ENCODE peak calls at places on chromosomes 2 and 18, in nine cellular contexts. N is naive B cell; C is retina; D is stimulated activated CD4-positive, alpha-beta T cell treated with anti-CD3 and anti-CD28 coated beads, Interleukin-1b, Interleukin-23, amount 100 ng/mL, for 1 hour; P is HS-27A; Q is AG20443; E is erythroblast; O is progenitor cell of endocrine pancreas; G is natural killer cell treated with Interleukin-12 subunit alpha and Interleukin-12 subunit beta and Interleukin-15 and Interleukin-18, amount 100 ng/mL, for 72 hours. A is an unnamed sample.

GRCh38 chr2:130766711-130767407 is 11.5 kb downstream of the AMER3 start:
- DNase-seq in N (no peak), C (no peak), D (no peak), P (no peak), Q (no peak), E (no peak), O (no peak), G (no peak), A (no peak)

GRCh38 chr18:79480171-79480981 is 84.6 kb downstream of the NFATC1 start:
- DNase-seq in N (no peak), C (no peak), D (no peak), P (no peak), Q (no peak), E (no peak), O (no peak), G (peak; percentile 55), A (no peak)

GRCh38 chr2:25320077-25320476 is 21.6 kb downstream of the DNMT3A start:
- DNase-seq in N (peak; percentile 27), C (no peak), D (no peak), P (no peak), Q (no peak), E (no peak), O (no peak), G (no peak), A (no peak)

GRCh38 chr2:99403524-99403923 is 66.3 kb downstream of the EIF5B start:
- DNase-seq in N (no peak), C (no peak), D (no peak), P (no peak), Q (no peak), E (no peak), O (no peak), G (no peak), A (no peak)

GRCh38 chr2:20422679-20423271 is 24.1 kb upstream of the RHOB start:
- DNase-seq in N (no peak), C (peak; percentile 23), D (no peak), P (no peak), Q (peak; percentile 53), E (peak; percentile 30), O (peak; percentile 6), G (no peak), A (no peak)

GRCh38 chr2:144452169-144453038 is 67.5 kb downstream of the ZEB2 start:
- DNase-seq in N (no peak), C (peak; percentile 61), D (no peak), P (no peak), Q (peak; percentile 50), E (peak; percentile 60), O (no peak), G (no peak), A (no peak)

GRCh38 chr2:131033786-131034121 is 59.5 kb downstream of the FAM168B start:
- DNase-seq in N (no peak), C (no peak), D (no peak), P (no peak), Q (no peak), E (no peak), O (no peak), G (peak; percentile 10), A (no peak)

GRCh38 chr2:42103829-42104228 is 56.0 kb downstream of the PKDCC start:
- DNase-seq in N (no peak), C (no peak), D (no peak), P (no peak), Q (no peak), E (no peak), O (no peak), G (no peak), A (no peak)

GRCh38 chr18:71878226-71878625 is 665.9 kb downstream of the CBLN2 start:
- DNase-seq in N (no peak), C (no peak), D (no peak), P (no peak), Q (no peak), E (no peak), O (no peak), G (no peak), A (peak; percentile 20)